ENCODE peak calls at places on chromosomes 5 and 9, in four cellular contexts. O is GM03348, Z is LNCaP clone FGC, Q is Calu3. W is an unnamed sample.

GRCh38 chr5:32802764-32803163 is 91.6 kb downstream of the NPR3 start:
- DNase-seq in O (no peak), Z (no peak), Q (no peak), W (no peak)

GRCh38 chr9:68978054-68978453 is 35.9 kb downstream of the PRKACG start:
- DNase-seq in Q (no peak), O (no peak), Z (no peak), W (no peak)

GRCh38 chr5:87195616-87196015 is 72.1 kb upstream of the RASA1 start:
- DNase-seq in O (peak), Z (no peak), Q (no peak), W (no peak)

GRCh38 chr5:173627860-173628392 is 11.5 kb upstream of the BOD1 start:
- DNase-seq in Z (no peak), Q (no peak), O (no peak), W (no peak)

GRCh38 chr9:122265265-122265900 is 701 bp downstream of the MRRF start:
- DNase-seq in O (peak), Z (peak), Q (peak), W (peak)

GRCh38 chr9:35682520-35682919 is 7.2 kb downstream of the TPM2 start:
- DNase-seq in O (no peak), Q (no peak), Z (no peak), W (no peak)

GRCh38 chr9:110133608-110134214 is 74.2 kb downstream of the C9orf152 start:
- DNase-seq in Q (no peak), Z (no peak), O (no peak), W (no peak)

GRCh38 chr5:89972901-89973300 is 436.7 kb downstream of the CETN3 start:
- DNase-seq in O (no peak), Z (no peak), Q (no peak), W (no peak)

GRCh38 chr9:84261082-84261746 is 79.3 kb downstream of the SLC28A3 start:
- DNase-seq in Q (peak), O (peak), Z (peak), W (peak)

GRCh38 chr9:128276574-128277270 is 646 bp downstream of the SWI5 start:
- DNase-seq in Q (peak), O (peak), Z (no peak), W (peak)

GRCh38 chr5:9928266-9928750 is 298.2 kb upstream of the TAS2R1 start:
- DNase-seq in Z (no peak), O (no peak), Q (no peak), W (no peak)

GRCh38 chr9:115057559-115057958 is 60.4 kb downstream of the TNC start:
- DNase-seq in Q (no peak), O (peak), Z (peak), W (no peak)

GRCh38 chr5:89211836-89212235 is 328.9 kb upstream of the MEF2C start:
- DNase-seq in O (peak), Z (no peak), Q (no peak), W (no peak)

GRCh38 chr5:179747815-179748214 is 15.2 kb downstream of the MAML1 start:
- DNase-seq in O (no peak), Z (no peak), Q (no peak), W (no peak)